ENCODE peak calls at places on chromosome 10, in six cellular contexts. One of them, this sample, is unnamed.
A peak's percentile ranks its signal among the peaks of the same experiment; 100 is the strongest.

GRCh38 chr10:126245501-126245900 is 142.8 kb downstream of the ADAM12 start:
- DNase-seq in stomach: no peak
- DNase-seq in gastrocnemius medialis: no peak
- DNase-seq in A549: no peak
- DNase-seq in HCT116: no peak
- DNase-seq in heart left ventricle: no peak
- DNase-seq in this sample: no peak

GRCh38 chr10:7408003-7408493 is 2.8 kb downstream of the SFMBT2 start:
- DNase-seq in stomach: no peak
- DNase-seq in gastrocnemius medialis: no peak
- DNase-seq in A549: no peak
- DNase-seq in HCT116: no peak
- DNase-seq in heart left ventricle: peak; percentile 72
- DNase-seq in this sample: peak; percentile 24

GRCh38 chr10:91239789-91240188 is 19.3 kb downstream of the PCGF5 start:
- DNase-seq in stomach: no peak
- DNase-seq in gastrocnemius medialis: no peak
- DNase-seq in A549: no peak
- DNase-seq in HCT116: no peak
- DNase-seq in heart left ventricle: no peak
- DNase-seq in this sample: no peak

GRCh38 chr10:114681542-114681941 is 23.5 kb upstream of the ABLIM1 start:
- DNase-seq in stomach: no peak
- DNase-seq in gastrocnemius medialis: peak; percentile 30
- DNase-seq in A549: no peak
- DNase-seq in HCT116: peak; percentile 36
- DNase-seq in heart left ventricle: peak; percentile 61
- DNase-seq in this sample: no peak

GRCh38 chr10:72834183-72834825 is 59.2 kb upstream of the OIT3 start:
- DNase-seq in stomach: peak; percentile 43
- DNase-seq in gastrocnemius medialis: peak; percentile 32
- DNase-seq in A549: peak; percentile 29
- DNase-seq in HCT116: peak; percentile 48
- DNase-seq in heart left ventricle: no peak
- DNase-seq in this sample: peak; percentile 43

GRCh38 chr10:5659702-5660528 is 6.5 kb downstream of the ASB13 start:
- DNase-seq in stomach: peak; percentile 59
- DNase-seq in gastrocnemius medialis: no peak
- DNase-seq in A549: peak; percentile 43
- DNase-seq in HCT116: peak; percentile 8
- DNase-seq in heart left ventricle: no peak
- DNase-seq in this sample: no peak

GRCh38 chr10:84659497-84660276 is 331.3 kb downstream of the CCSER2 start:
- DNase-seq in stomach: no peak
- DNase-seq in gastrocnemius medialis: no peak
- DNase-seq in A549: no peak
- DNase-seq in HCT116: no peak
- DNase-seq in heart left ventricle: no peak
- DNase-seq in this sample: no peak

GRCh38 chr10:123194056-123194455 is 39.9 kb downstream of the BUB3 start:
- DNase-seq in stomach: no peak
- DNase-seq in gastrocnemius medialis: no peak
- DNase-seq in A549: no peak
- DNase-seq in HCT116: no peak
- DNase-seq in heart left ventricle: no peak
- DNase-seq in this sample: no peak

GRCh38 chr10:16408379-16408778 is 28.4 kb upstream of the PTER start:
- DNase-seq in stomach: no peak
- DNase-seq in gastrocnemius medialis: no peak
- DNase-seq in A549: no peak
- DNase-seq in HCT116: no peak
- DNase-seq in heart left ventricle: no peak
- DNase-seq in this sample: no peak

GRCh38 chr10:8393531-8393930 is 339.0 kb downstream of the GATA3 start:
- DNase-seq in stomach: no peak
- DNase-seq in gastrocnemius medialis: no peak
- DNase-seq in A549: no peak
- DNase-seq in HCT116: no peak
- DNase-seq in heart left ventricle: no peak
- DNase-seq in this sample: no peak

GRCh38 chr10:122328676-122329075 is 45.8 kb upstream of the PLEKHA1 start:
- DNase-seq in stomach: no peak
- DNase-seq in gastrocnemius medialis: no peak
- DNase-seq in A549: no peak
- DNase-seq in HCT116: no peak
- DNase-seq in heart left ventricle: no peak
- DNase-seq in this sample: no peak

GRCh38 chr10:14781763-14782162 is 7.1 kb upstream of the FAM107B start:
- DNase-seq in stomach: no peak
- DNase-seq in gastrocnemius medialis: no peak
- DNase-seq in A549: no peak
- DNase-seq in HCT116: no peak
- DNase-seq in heart left ventricle: no peak
- DNase-seq in this sample: no peak

GRCh38 chr10:33410096-33410859 is 75.8 kb upstream of the NRP1 start:
- DNase-seq in stomach: no peak
- DNase-seq in gastrocnemius medialis: no peak
- DNase-seq in A549: no peak
- DNase-seq in HCT116: no peak
- DNase-seq in heart left ventricle: no peak
- DNase-seq in this sample: no peak

GRCh38 chr10:97011397-97011796 is 174.4 kb downstream of the SLIT1 start:
- DNase-seq in stomach: no peak
- DNase-seq in gastrocnemius medialis: no peak
- DNase-seq in A549: no peak
- DNase-seq in HCT116: no peak
- DNase-seq in heart left ventricle: no peak
- DNase-seq in this sample: no peak

GRCh38 chr10:124648738-124649137 is 95.4 kb downstream of the FAM53B start:
- DNase-seq in stomach: peak; percentile 55
- DNase-seq in gastrocnemius medialis: peak; percentile 63
- DNase-seq in A549: no peak
- DNase-seq in HCT116: no peak
- DNase-seq in heart left ventricle: peak; percentile 90
- DNase-seq in this sample: no peak

GRCh38 chr10:86958109-86958830 is at the start of gene SNCG:
- DNase-seq in stomach: peak; percentile 51
- DNase-seq in gastrocnemius medialis: no peak
- DNase-seq in A549: no peak
- DNase-seq in HCT116: no peak
- DNase-seq in heart left ventricle: peak; percentile 63
- DNase-seq in this sample: no peak

GRCh38 chr10:79321951-79322350 is 25.3 kb upstream of the PPIF start:
- DNase-seq in stomach: no peak
- DNase-seq in gastrocnemius medialis: no peak
- DNase-seq in A549: no peak
- DNase-seq in HCT116: no peak
- DNase-seq in heart left ventricle: no peak
- DNase-seq in this sample: no peak

GRCh38 chr10:47360419-47361040 is 12.4 kb downstream of the RBP3 start:
- DNase-seq in stomach: peak; percentile 19
- DNase-seq in gastrocnemius medialis: no peak
- DNase-seq in A549: no peak
- DNase-seq in HCT116: no peak
- DNase-seq in heart left ventricle: no peak
- DNase-seq in this sample: no peak

GRCh38 chr10:76305930-76306612 is 874.6 kb downstream of the LRMDA start:
- DNase-seq in stomach: no peak
- DNase-seq in gastrocnemius medialis: no peak
- DNase-seq in A549: no peak
- DNase-seq in HCT116: no peak
- DNase-seq in heart left ventricle: no peak
- DNase-seq in this sample: no peak

GRCh38 chr10:131915990-131916766 is 15.4 kb downstream of the PPP2R2D start:
- DNase-seq in stomach: no peak
- DNase-seq in gastrocnemius medialis: no peak
- DNase-seq in A549: no peak
- DNase-seq in HCT116: no peak
- DNase-seq in heart left ventricle: no peak
- DNase-seq in this sample: no peak

GRCh38 chr10:21510218-21511070 is 15.0 kb downstream of the SKIDA1 start:
- DNase-seq in stomach: no peak
- DNase-seq in gastrocnemius medialis: no peak
- DNase-seq in A549: no peak
- DNase-seq in HCT116: no peak
- DNase-seq in heart left ventricle: peak; percentile 26
- DNase-seq in this sample: no peak
- TF ChIP-seq POLR2A in stomach: no peak
- TF ChIP-seq POLR2A in gastrocnemius medialis: no peak
- TF ChIP-seq POLR2A in A549: no peak
- TF ChIP-seq POLR2A in HCT116: no peak
- TF ChIP-seq POLR2A in heart left ventricle: no peak
- TF ChIP-seq POLR2A in this sample: no peak

DNA sequence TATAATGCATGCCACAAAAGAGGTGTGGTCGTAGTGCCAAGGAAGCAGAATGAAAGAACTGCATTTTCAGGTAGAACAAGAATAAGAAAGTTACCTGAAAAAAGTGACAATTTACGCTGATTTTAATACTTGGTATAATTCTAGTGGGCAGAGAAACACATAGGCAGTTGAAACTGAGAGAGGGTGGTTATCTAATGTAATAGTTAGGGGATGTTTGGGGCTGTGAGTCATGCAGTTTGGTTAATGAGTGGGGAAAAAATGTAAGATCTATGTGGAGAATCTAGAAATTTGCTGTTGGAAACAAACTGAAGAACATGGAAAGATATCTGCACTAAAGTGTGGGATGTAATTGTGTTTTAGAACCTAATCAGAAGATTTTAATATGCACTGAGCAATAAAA is 33.7 kb downstream of the ZNF37A start:
- DNase-seq in stomach: no peak
- DNase-seq in gastrocnemius medialis: no peak
- DNase-seq in A549: no peak
- DNase-seq in HCT116: no peak
- DNase-seq in heart left ventricle: no peak
- DNase-seq in this sample: no peak
- H3K9me3 ChIP-seq in stomach: peaks cover 94% of the 10 kb centered on the region
- H3K9me3 ChIP-seq in gastrocnemius medialis: peaks cover 11% of the 10 kb centered on the region
- H3K9me3 ChIP-seq in A549: peaks cover 60% of the 10 kb centered on the region
- H3K9me3 ChIP-seq in HCT116: peaks cover 6% of the 10 kb centered on the region
- H3K9me3 ChIP-seq in heart left ventricle: peaks cover 98% of the 10 kb centered on the region
- H3K9me3 ChIP-seq in this sample: no peaks in the 10 kb centered on the region

GRCh38 chr10:35575640-35576039 is 29.5 kb upstream of the GJD4 start:
- DNase-seq in stomach: no peak
- DNase-seq in gastrocnemius medialis: no peak
- DNase-seq in A549: no peak
- DNase-seq in HCT116: no peak
- DNase-seq in heart left ventricle: no peak
- DNase-seq in this sample: no peak

GRCh38 chr10:35572583-35572982 is 32.6 kb upstream of the GJD4 start:
- DNase-seq in stomach: no peak
- DNase-seq in gastrocnemius medialis: no peak
- DNase-seq in A549: no peak
- DNase-seq in HCT116: no peak
- DNase-seq in heart left ventricle: no peak
- DNase-seq in this sample: no peak

GRCh38 chr10:35576730-35577129 is 28.4 kb upstream of the GJD4 start:
- DNase-seq in stomach: no peak
- DNase-seq in gastrocnemius medialis: no peak
- DNase-seq in A549: no peak
- DNase-seq in HCT116: no peak
- DNase-seq in heart left ventricle: no peak
- DNase-seq in this sample: no peak

GRCh38 chr10:35573786-35574185 is 31.4 kb upstream of the GJD4 start:
- DNase-seq in stomach: no peak
- DNase-seq in gastrocnemius medialis: no peak
- DNase-seq in A549: no peak
- DNase-seq in HCT116: no peak
- DNase-seq in heart left ventricle: no peak
- DNase-seq in this sample: no peak

DNA sequence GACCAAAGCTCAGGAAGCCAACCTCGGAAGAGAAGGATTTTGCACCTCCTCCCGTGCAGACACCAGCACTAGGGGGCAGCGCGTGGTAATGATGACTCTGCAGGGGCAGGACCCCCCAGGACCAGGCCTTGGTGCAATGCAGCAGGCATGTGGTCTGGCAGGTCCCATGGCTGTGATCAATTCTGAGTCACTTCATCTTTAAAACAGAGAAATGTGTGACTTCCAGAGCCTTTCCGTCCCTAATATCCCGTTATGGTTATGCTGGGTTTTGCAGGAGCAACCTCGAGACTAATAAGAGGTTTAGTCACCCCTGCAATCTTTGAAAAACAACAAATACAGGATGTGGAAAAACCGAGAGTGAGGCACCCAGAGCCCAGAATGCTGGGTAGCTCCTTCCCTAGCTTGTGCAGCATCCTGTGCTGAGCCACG is 30.2 kb upstream of the GJD4 start:
- DNase-seq in stomach: no peak
- DNase-seq in gastrocnemius medialis: no peak
- DNase-seq in A549: no peak
- DNase-seq in HCT116: no peak
- DNase-seq in heart left ventricle: no peak
- DNase-seq in this sample: no peak
- TF ChIP-seq CTCF in stomach: no peak
- TF ChIP-seq CTCF in gastrocnemius medialis: no peak
- TF ChIP-seq CTCF in A549: no peak
- TF ChIP-seq CTCF in HCT116: peak; percentile 52
- TF ChIP-seq CTCF in heart left ventricle: no peak
- TF ChIP-seq CTCF in this sample: no peak

GRCh38 chr10:77926566-77927342 is at the start of gene DLG5:
- DNase-seq in stomach: peak; percentile 67
- DNase-seq in gastrocnemius medialis: peak; percentile 43
- DNase-seq in A549: no peak
- DNase-seq in HCT116: no peak
- DNase-seq in heart left ventricle: peak; percentile 66
- DNase-seq in this sample: peak; percentile 76
- TF ChIP-seq POLR2A in stomach: no peak
- TF ChIP-seq POLR2A in gastrocnemius medialis: peak; percentile 53
- TF ChIP-seq POLR2A in A549: peak; percentile 65
- TF ChIP-seq POLR2A in HCT116: peak; percentile 29
- TF ChIP-seq POLR2A in heart left ventricle: no peak
- TF ChIP-seq POLR2A in this sample: peak; percentile 43

GRCh38 chr10:3148041-3148440 is 24.5 kb downstream of the PITRM1 start:
- DNase-seq in stomach: no peak
- DNase-seq in gastrocnemius medialis: no peak
- DNase-seq in A549: no peak
- DNase-seq in HCT116: no peak
- DNase-seq in heart left ventricle: no peak
- DNase-seq in this sample: no peak

GRCh38 chr10:3143791-3144434 is 28.7 kb downstream of the PITRM1 start:
- DNase-seq in stomach: no peak
- DNase-seq in gastrocnemius medialis: no peak
- DNase-seq in A549: no peak
- DNase-seq in HCT116: no peak
- DNase-seq in heart left ventricle: no peak
- DNase-seq in this sample: no peak

GRCh38 chr10:3145366-3145765 is 27.2 kb downstream of the PITRM1 start:
- DNase-seq in stomach: no peak
- DNase-seq in gastrocnemius medialis: no peak
- DNase-seq in A549: no peak
- DNase-seq in HCT116: no peak
- DNase-seq in heart left ventricle: no peak
- DNase-seq in this sample: no peak

GRCh38 chr10:3147117-3147820 is 25.3 kb downstream of the PITRM1 start:
- DNase-seq in stomach: no peak
- DNase-seq in gastrocnemius medialis: no peak
- DNase-seq in A549: no peak
- DNase-seq in HCT116: no peak
- DNase-seq in heart left ventricle: no peak
- DNase-seq in this sample: no peak

GRCh38 chr10:3146289-3146688 is 26.3 kb downstream of the PITRM1 start:
- DNase-seq in stomach: no peak
- DNase-seq in gastrocnemius medialis: no peak
- DNase-seq in A549: no peak
- DNase-seq in HCT116: no peak
- DNase-seq in heart left ventricle: no peak
- DNase-seq in this sample: no peak
- H3K9me3 ChIP-seq in stomach: no peaks in the 10 kb centered on the region
- H3K9me3 ChIP-seq in gastrocnemius medialis: no peaks in the 10 kb centered on the region
- H3K9me3 ChIP-seq in A549: no peaks in the 10 kb centered on the region
- H3K9me3 ChIP-seq in HCT116: no peaks in the 10 kb centered on the region
- H3K9me3 ChIP-seq in heart left ventricle: no peaks in the 10 kb centered on the region
- H3K9me3 ChIP-seq in this sample: no peaks in the 10 kb centered on the region

This sample was measured in prostate gland.